ENCODE peak calls at places on chromosome 10, in ten cellular contexts. Y is H54; O is stimulated activated CD8-positive, alpha-beta memory T cell treated with anti-CD3 and anti-CD28 coated beads, Interleukin-4, amount 100 ng/mL, for 24 hours; U is C1 segment of cervical spinal cord; X is activated naive CD4-positive, alpha-beta T cell treated with Interleukin-2 at 50 U/mL for 16 hours; A is H4; P is RPMI7951; B is stimulated activated naive CD4-positive, alpha-beta T cell; T is epithelial cell of esophagus; E is DMS79. H is an unnamed sample.

GRCh38 chr10:60816624-60817023 is 38.3 kb downstream of the CDK1 start:
- DNase-seq in A (peak; percentile 91), T (peak; percentile 78), U (no peak), E (no peak), P (peak; percentile 72), O (no peak), Y (peak; percentile 35), X (peak; percentile 11), B (peak; percentile 43), H (peak; percentile 94)

GRCh38 chr10:71749396-71749795 is 23.9 kb downstream of the VSIR start:
- DNase-seq in E (no peak), U (no peak), T (no peak), B (no peak), A (no peak), O (no peak), X (no peak), P (no peak), Y (no peak), H (no peak)

GRCh38 chr10:133458710-133459453 is 5.1 kb downstream of the SCART1 start:
- DNase-seq in T (no peak), O (no peak), P (no peak), Y (no peak), U (no peak), B (no peak), E (no peak), A (no peak), X (no peak), H (no peak)

GRCh38 chr10:44325878-44326277 is 59.0 kb downstream of the CXCL12 start:
- DNase-seq in T (no peak), O (no peak), B (no peak), U (no peak), X (no peak), P (no peak), A (no peak), Y (no peak), E (no peak), H (no peak)

GRCh38 chr10:123462760-123463159 is 203.4 kb upstream of the GPR26 start:
- DNase-seq in O (no peak), A (no peak), P (no peak), U (no peak), Y (peak; percentile 27), B (no peak), X (no peak), E (no peak), T (no peak), H (no peak)

GRCh38 chr10:124032982-124033886 is 60.2 kb downstream of the CHST15 start:
- DNase-seq in X (no peak), Y (peak; percentile 44), E (no peak), T (peak; percentile 52), U (no peak), A (peak; percentile 35), B (no peak), P (peak; percentile 92), O (no peak), H (peak; percentile 78)

GRCh38 chr10:70480254-70480861 is 1.8 kb downstream of the PALD1 start:
- DNase-seq in Y (no peak), X (peak; percentile 15), U (no peak), B (peak; percentile 12), E (no peak), A (no peak), P (no peak), T (no peak), O (no peak), H (no peak)

GRCh38 chr10:62471718-62472117 is 97.5 kb downstream of the ZNF365 start:
- DNase-seq in U (no peak), E (no peak), Y (no peak), O (no peak), B (no peak), A (no peak), X (no peak), T (no peak), P (no peak), H (no peak)

GRCh38 chr10:77832243-77832642 is 94.3 kb downstream of the DLG5 start:
- DNase-seq in B (no peak), P (no peak), O (no peak), X (peak; percentile 32), Y (no peak), A (no peak), U (no peak), T (peak; percentile 62), E (no peak), H (no peak)

GRCh38 chr10:50440489-50440888 is 183.3 kb downstream of the SGMS1 start:
- DNase-seq in E (no peak), X (no peak), T (no peak), U (no peak), P (no peak), A (no peak), Y (no peak), B (no peak), O (no peak), H (no peak)

GRCh38 chr10:49117366-49117905 is 2.1 kb upstream of the VSTM4 start:
- DNase-seq in Y (no peak), A (no peak), X (no peak), E (no peak), O (no peak), B (no peak), P (no peak), U (no peak), T (no peak), H (no peak)

GRCh38 chr10:54903770-54904169 is 102.7 kb upstream of the PCDH15 start:
- DNase-seq in O (no peak), P (no peak), A (no peak), T (no peak), B (no peak), U (no peak), E (no peak), Y (no peak), X (no peak), H (no peak)

GRCh38 chr10:100020161-100020882 is 10.6 kb upstream of the DNMBP start:
- DNase-seq in T (no peak), X (no peak), O (no peak), U (no peak), P (no peak), E (peak; percentile 53), Y (no peak), A (no peak), B (no peak), H (no peak)

GRCh38 chr10:88260329-88261051 is 322.6 kb downstream of the RNLS start:
- DNase-seq in Y (no peak), O (no peak), E (no peak), P (no peak), A (no peak), U (no peak), T (no peak), X (no peak), B (no peak), H (no peak)

GRCh38 chr10:44233561-44234470 is 151.1 kb downstream of the CXCL12 start:
- DNase-seq in A (no peak), X (no peak), T (no peak), P (peak; percentile 22), B (no peak), E (no peak), U (no peak), O (no peak), Y (no peak), H (peak; percentile 91)

GRCh38 chr10:45557275-45557905 is 115.2 kb downstream of the ZFAND4 start:
- DNase-seq in E (no peak), A (no peak), O (no peak), T (no peak), U (no peak), X (no peak), P (no peak), B (peak; percentile 2), Y (no peak), H (peak; percentile 27)

GRCh38 chr10:103870503-103870902 is 15.1 kb upstream of the SH3PXD2A start:
- DNase-seq in X (no peak), P (peak; percentile 92), B (no peak), O (no peak), E (no peak), A (no peak), U (no peak), Y (no peak), T (peak; percentile 96), H (no peak)

GRCh38 chr10:17562572-17562971 is 54.6 kb downstream of the HACD1 start:
- DNase-seq in O (no peak), Y (no peak), P (peak; percentile 63), X (no peak), B (no peak), T (peak; percentile 24), U (no peak), A (peak; percentile 87), E (no peak), H (peak; percentile 97)

GRCh38 chr10:131961047-131961776 is 20.5 kb downstream of the BNIP3 start:
- DNase-seq in P (no peak), Y (no peak), X (no peak), A (no peak), T (no peak), E (no peak), U (no peak), O (no peak), B (no peak), H (no peak)

GRCh38 chr10:132564249-132564605 is 26.6 kb downstream of the INPP5A start:
- DNase-seq in B (no peak), Y (no peak), X (no peak), A (no peak), U (no peak), T (no peak), E (no peak), O (no peak), P (no peak), H (no peak)

GRCh38 chr10:125083576-125083920 is 76.8 kb downstream of the CTBP2 start:
- DNase-seq in X (no peak), B (no peak), A (peak; percentile 21), U (no peak), T (no peak), P (no peak), E (no peak), O (no peak), Y (no peak), H (peak; percentile 38)

GRCh38 chr10:124665980-124666379 is 78.2 kb downstream of the FAM53B start:
- DNase-seq in T (no peak), X (no peak), U (no peak), A (no peak), O (no peak), P (no peak), Y (no peak), E (no peak), B (no peak), H (peak; percentile 46)

GRCh38 chr10:93463723-93464511 is 18.2 kb downstream of the MYOF start:
- DNase-seq in X (no peak), U (no peak), E (no peak), O (no peak), A (no peak), Y (no peak), P (peak; percentile 50), T (peak; percentile 68), B (no peak), H (no peak)

GRCh38 chr10:47297796-47298540 is 2.0 kb upstream of the GDF10 start:
- DNase-seq in E (no peak), P (no peak), B (no peak), X (no peak), U (no peak), Y (no peak), T (no peak), A (no peak), O (no peak), H (no peak)

GRCh38 chr10:21441625-21442024 is 83.9 kb downstream of the SKIDA1 start:
- DNase-seq in B (no peak), T (no peak), Y (no peak), E (no peak), U (no peak), O (no peak), A (no peak), X (no peak), P (no peak), H (no peak)

GRCh38 chr10:123139521-123140163 is 3.9 kb downstream of the HMX3 start:
- DNase-seq in E (no peak), Y (no peak), U (no peak), A (no peak), B (no peak), X (no peak), O (no peak), T (no peak), P (peak; percentile 27), H (peak; percentile 84)

GRCh38 chr10:95429639-95430038 is 131.5 kb downstream of the SORBS1 start:
- DNase-seq in T (peak; percentile 98), B (no peak), O (no peak), E (no peak), P (no peak), A (no peak), X (no peak), Y (no peak), U (no peak), H (no peak)

GRCh38 chr10:120492366-120492765 is 35.3 kb downstream of the PLPP4 start:
- DNase-seq in U (no peak), O (no peak), T (no peak), Y (no peak), B (no peak), P (no peak), E (no peak), X (no peak), A (no peak), H (no peak)

H was measured in cardiac muscle cell.